ENCODE peak calls at places on chromosomes 12 and 14, in four cellular contexts. P is HepG2, R is GM12878, W is K562. F is an unnamed sample.
A peak's percentile ranks its signal among the peaks of the same experiment; 100 is the strongest.

GRCh38 chr12:4959381-4959780 is 49.7 kb downstream of the KCNA1 start:
- DNase-seq in P (no peak), R (no peak), W (no peak), F (no peak)

GRCh38 chr12:4159851-4160250 is 113.7 kb upstream of the CCND2 start:
- DNase-seq in P (no peak), R (no peak), W (no peak), F (no peak)

GRCh38 chr14:68806526-68807147 is 13.8 kb upstream of the ZFP36L1 start:
- DNase-seq in P (no peak), R (no peak), W (no peak), F (no peak)

GRCh38 chr12:119082496-119082895 is 96.2 kb upstream of the HSPB8 start:
- DNase-seq in P (no peak), R (no peak), W (no peak), F (no peak)

GRCh38 chr12:100868487-100868886 is 73.9 kb downstream of the ANO4 start:
- DNase-seq in P (no peak), R (no peak), W (no peak), F (no peak)

GRCh38 chr14:92252291-92252690 is 70.7 kb upstream of the SLC24A4 start:
- DNase-seq in P (no peak), R (no peak), W (no peak), F (no peak)

GRCh38 chr14:36519431-36520321 is at the start of gene NKX2-1:
- DNase-seq in P (no peak), R (no peak), W (no peak), F (peak; percentile 51)

GRCh38 chr12:68521321-68521839 is 89.3 kb upstream of the RAP1B start:
- DNase-seq in P (no peak), R (no peak), W (no peak), F (no peak)

GRCh38 chr12:96421014-96421413 is 20.8 kb upstream of the CDK17 start:
- DNase-seq in P (no peak), R (no peak), W (no peak), F (no peak)

GRCh38 chr12:59657266-59657665 is 61.4 kb downstream of the SLC16A7 start:
- DNase-seq in P (no peak), R (no peak), W (no peak), F (no peak)

GRCh38 chr14:71720978-71721624 is 211.1 kb upstream of the RGS6 start:
- DNase-seq in P (peak; percentile 53), R (peak; percentile 11), W (peak; percentile 37), F (peak; percentile 59)

GRCh38 chr12:25254271-25254880 is 3.6 kb upstream of the KRAS start:
- DNase-seq in P (peak; percentile 47), R (no peak), W (no peak), F (no peak)

GRCh38 chr14:25010471-25010870 is 39.5 kb downstream of the STXBP6 start:
- DNase-seq in P (no peak), R (no peak), W (no peak), F (no peak)

GRCh38 chr12:116861331-116861730 is 19.9 kb downstream of the HRK start:
- DNase-seq in P (no peak), R (peak; percentile 43), W (peak; percentile 22), F (no peak)

GRCh38 chr12:325886-326285 is 63.2 kb downstream of the KDM5A start:
- DNase-seq in P (no peak), R (no peak), W (no peak), F (no peak)

GRCh38 chr12:124568431-124569374 is 1.3 kb upstream of the NCOR2 start:
- DNase-seq in P (no peak), R (peak; percentile 53), W (no peak), F (peak; percentile 49)

GRCh38 chr12:112761366-112761986 is 30.1 kb upstream of the RPH3A start:
- DNase-seq in P (peak; percentile 32), R (no peak), W (no peak), F (no peak)

GRCh38 chr12:88562846-88563582 is 17.3 kb downstream of the KITLG start:
- DNase-seq in P (no peak), R (no peak), W (no peak), F (no peak)

GRCh38 chr12:130438711-130439110 is 101.0 kb downstream of the PIWIL1 start:
- DNase-seq in P (no peak), R (no peak), W (no peak), F (no peak)

GRCh38 chr12:92140919-92141536 is 4.6 kb downstream of the BTG1 start:
- DNase-seq in P (no peak), R (no peak), W (no peak), F (no peak)

DNA sequence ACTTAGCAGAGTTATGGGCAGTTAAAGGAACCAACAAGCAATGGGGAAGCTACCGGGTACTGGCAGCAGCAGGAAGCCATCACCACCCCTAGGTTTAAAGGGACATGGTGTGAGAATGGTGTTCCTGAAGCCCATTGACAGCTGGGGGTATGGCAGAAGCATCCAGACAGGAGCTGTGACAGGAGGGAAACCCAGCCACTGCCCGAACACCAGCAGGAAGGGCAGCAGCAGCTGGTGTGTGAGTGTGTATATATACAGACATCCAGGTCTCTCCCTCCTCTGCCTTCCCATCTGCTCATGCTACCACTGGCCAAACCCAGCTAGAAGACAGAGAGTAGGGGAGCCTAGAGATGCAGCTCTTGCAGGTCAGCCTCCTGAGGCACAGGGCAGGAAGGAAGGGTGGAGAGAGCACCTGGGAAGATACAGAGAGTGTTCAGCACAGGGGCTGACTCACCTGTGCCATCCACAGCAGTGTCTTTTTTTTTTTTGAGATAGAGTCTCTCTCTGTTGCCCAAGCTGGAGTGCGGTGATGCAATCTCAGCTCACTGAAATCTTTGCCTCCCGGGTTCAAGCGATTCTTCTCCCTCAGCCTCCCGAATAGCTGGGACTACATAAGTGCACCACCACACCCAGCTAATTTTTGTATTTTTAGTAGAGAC is 9.2 kb upstream of the ADCK1 start:
- DNase-seq in P (no peak), R (no peak), W (no peak), F (no peak)
- TF ChIP-seq SP1 in P (no peak), R (no peak), W (no peak), F (no peak)

DNA sequence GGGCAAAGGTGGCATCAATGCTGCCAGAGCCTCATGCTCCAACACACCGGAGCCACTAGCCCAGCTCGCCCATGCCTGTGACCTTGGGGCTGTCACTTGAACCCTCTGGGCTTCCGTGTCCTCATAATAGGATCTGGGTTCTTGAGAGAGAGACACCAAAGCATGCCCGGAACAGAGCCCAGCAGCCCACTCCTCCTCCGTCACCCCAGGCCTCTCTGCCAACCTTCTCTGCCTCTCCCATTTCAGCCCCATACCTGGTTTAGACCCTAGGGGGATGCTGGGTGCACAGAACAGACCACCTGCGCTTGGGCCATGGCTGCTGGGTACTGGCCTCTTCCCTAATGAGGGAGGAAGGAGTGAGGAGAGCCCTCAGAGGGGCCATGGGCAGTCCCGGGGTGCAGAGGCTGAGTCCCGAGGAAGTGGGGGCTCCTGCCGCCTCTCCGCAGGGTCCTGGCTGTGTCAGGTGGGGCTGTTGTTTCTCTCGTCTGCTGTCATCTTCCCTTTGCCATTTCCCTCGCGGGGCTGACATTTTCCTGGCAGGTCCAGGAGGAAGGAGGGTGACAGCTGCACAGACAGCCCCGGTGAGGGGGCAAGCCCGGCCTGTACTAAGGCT is 172.4 kb upstream of the RTL1 start:
- DNase-seq in P (no peak), R (no peak), W (no peak), F (no peak)
- TF ChIP-seq FOXK2 in P (no peak), R (no peak), W (no peak), F (no peak)

GRCh38 chr12:1616233-1617066 is 12.6 kb upstream of the WNT5B start:
- DNase-seq in P (no peak), R (no peak), W (no peak), F (no peak)
- TF ChIP-seq SP1 in P (no peak), R (peak; percentile 54), W (no peak), F (no peak)

DNA sequence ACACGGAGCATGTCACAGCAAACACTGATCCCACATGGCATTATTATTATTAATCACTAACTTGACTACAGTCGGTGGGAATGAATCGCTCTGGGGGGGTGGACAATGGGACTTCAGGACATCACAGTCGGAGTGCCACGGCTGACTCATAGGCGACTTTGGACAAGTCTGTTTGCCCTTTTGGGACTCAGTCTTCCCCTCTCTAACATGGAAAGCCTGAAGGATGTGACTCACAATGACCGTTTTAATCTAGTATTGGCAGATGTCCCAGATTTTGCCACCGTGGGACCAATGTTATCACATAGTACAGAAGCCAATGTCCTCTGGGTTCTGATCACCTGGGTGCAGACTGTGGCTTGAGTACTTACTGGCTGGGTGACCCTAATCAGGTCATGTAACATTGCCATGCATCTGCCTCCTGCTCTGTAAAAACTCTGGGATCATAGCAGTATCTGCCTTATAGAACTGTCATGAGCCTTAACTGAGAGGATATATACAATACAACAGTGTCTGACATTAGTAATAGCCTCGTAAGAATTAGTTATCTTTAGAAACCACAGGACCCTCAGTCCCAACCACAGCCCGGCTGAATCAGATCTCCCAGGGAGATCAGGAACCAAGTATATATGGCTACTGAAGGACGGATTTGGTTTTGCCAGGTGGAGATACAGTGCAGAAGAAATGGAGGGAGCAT is 362.6 kb downstream of the BCL11B start:
- DNase-seq in P (peak; percentile 31), R (no peak), W (no peak), F (no peak)
- TF ChIP-seq FOXK2 in P (no peak), R (no peak), W (no peak), F (no peak)

F was measured in HEK293T.